ENCODE peak calls at places on chromosomes 12 and 14, in ten cellular contexts. L, X, A, F, V, P, Q, C, G and Y are unnamed samples.

GRCh38 chr14:84128025-84128424 is 1401.9 kb upstream of the FLRT2 start:
- DNase-seq in L (no peak), X (no peak), A (no peak), F (no peak), V (peak; percentile 27), P (no peak), Q (no peak), C (no peak), G (no peak), Y (no peak)

GRCh38 chr14:64673748-64674147 is 30.5 kb upstream of the PLEKHG3 start:
- DNase-seq in L (no peak), X (no peak), A (no peak), F (no peak), V (no peak), P (no peak), Q (no peak), C (no peak), G (no peak), Y (no peak)

GRCh38 chr12:57519758-57520007 is 631 bp downstream of the DDIT3 start:
- DNase-seq in L (peak; percentile 76), X (no peak), A (no peak), F (no peak), V (no peak), P (no peak), Q (no peak), C (peak; percentile 69), G (no peak), Y (no peak)

GRCh38 chr12:46303039-46303666 is 34.3 kb upstream of the SLC38A1 start:
- DNase-seq in L (no peak), X (no peak), A (peak; percentile 57), F (peak; percentile 41), V (peak; percentile 60), P (peak; percentile 81), Q (no peak), C (no peak), G (peak; percentile 39), Y (peak; percentile 57)

GRCh38 chr14:23626946-23627345 is 9.2 kb upstream of the DHRS2 start:
- DNase-seq in L (no peak), X (peak; percentile 2), A (no peak), F (no peak), V (no peak), P (no peak), Q (no peak), C (no peak), G (no peak), Y (no peak)

GRCh38 chr14:105538481-105539049 is 12.2 kb downstream of the TMEM121 start:
- DNase-seq in L (no peak), X (no peak), A (no peak), F (no peak), V (no peak), P (no peak), Q (no peak), C (no peak), G (no peak), Y (no peak)

GRCh38 chr14:96255501-96256366 is at the start of gene BDKRB1:
- DNase-seq in L (no peak), X (no peak), A (no peak), F (no peak), V (peak; percentile 29), P (no peak), Q (no peak), C (no peak), G (no peak), Y (no peak)

GRCh38 chr12:119204137-119204536 is 25.4 kb downstream of the HSPB8 start:
- DNase-seq in L (no peak), X (peak; percentile 66), A (no peak), F (no peak), V (no peak), P (no peak), Q (no peak), C (no peak), G (no peak), Y (no peak)

GRCh38 chr14:36702484-36702883 is 40.8 kb downstream of the PAX9 start:
- DNase-seq in L (no peak), X (no peak), A (no peak), F (no peak), V (no peak), P (no peak), Q (no peak), C (no peak), G (no peak), Y (no peak)

GRCh38 chr14:32028599-32028998 is 48.5 kb upstream of the ARHGAP5 start:
- DNase-seq in L (no peak), X (no peak), A (no peak), F (no peak), V (peak; percentile 70), P (no peak), Q (no peak), C (no peak), G (no peak), Y (no peak)

DNA sequence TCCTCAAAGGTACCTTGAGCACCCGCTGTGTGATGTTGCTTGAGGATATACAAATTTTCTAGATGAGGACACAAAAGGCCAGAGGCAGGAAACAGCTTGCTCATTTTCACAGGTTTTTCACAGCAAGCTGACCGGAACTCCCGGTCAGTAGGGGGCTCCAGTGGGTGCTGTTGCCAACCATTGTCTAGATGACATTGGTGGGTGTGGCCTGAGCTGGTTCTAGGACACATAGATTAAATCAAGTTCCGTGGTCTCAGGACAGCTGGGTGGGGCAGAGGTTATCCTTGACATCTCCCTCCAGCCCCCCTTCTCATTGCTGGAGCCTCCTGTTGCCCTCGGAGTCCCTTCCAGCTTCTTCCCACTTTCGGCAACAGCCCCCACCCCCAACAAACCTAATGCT is 153.6 kb upstream of the FKBP4 start:
- DNase-seq in L (peak; percentile 56), X (no peak), A (peak; percentile 41), F (peak; percentile 17), V (peak; percentile 10), P (peak; percentile 80), Q (no peak), C (no peak), G (peak; percentile 45), Y (no peak)
- H3K27ac ChIP-seq in L (no peak overlapping the region), X (no peak overlapping the region), A (no peak overlapping the region), F (peak overlapping the region; percentile 36), V (no peak overlapping the region), P (no peak overlapping the region), Q (peak overlapping the region; percentile 85), C (no peak overlapping the region), G (peak overlapping the region; percentile 80), Y (no peak overlapping the region)

DNA sequence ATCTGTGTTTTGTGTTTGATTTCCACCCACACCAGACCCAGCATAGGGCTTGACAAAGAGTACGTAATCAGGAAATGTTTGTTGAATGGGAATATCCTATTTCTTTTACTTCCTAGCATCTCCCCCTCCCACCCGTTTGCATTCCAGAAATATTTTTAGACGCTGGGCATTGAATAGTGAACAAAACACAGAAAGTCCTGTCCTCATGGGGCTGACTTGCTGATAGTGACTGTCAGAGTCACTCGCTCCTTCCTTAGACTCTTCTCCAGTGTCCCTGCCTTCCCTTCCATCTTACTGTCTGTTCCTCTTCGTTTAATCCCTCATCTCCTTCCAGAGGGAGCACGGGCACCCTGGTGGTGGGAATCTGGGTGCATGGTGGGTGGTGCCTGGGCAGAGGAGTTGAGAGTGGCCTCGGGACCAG is 53.6 kb downstream of the SLC25A47 start:
- DNase-seq in L (peak; percentile 65), X (no peak), A (no peak), F (no peak), V (peak; percentile 58), P (peak; percentile 51), Q (no peak), C (no peak), G (peak; percentile 61), Y (peak; percentile 54)
- TF ChIP-seq CTCF in L (peak; percentile 24), X (no peak), A (no peak), F (no peak), V (peak; percentile 43), P (no peak), Q (no peak), C (no peak), G (no peak), Y (no peak)

DNA sequence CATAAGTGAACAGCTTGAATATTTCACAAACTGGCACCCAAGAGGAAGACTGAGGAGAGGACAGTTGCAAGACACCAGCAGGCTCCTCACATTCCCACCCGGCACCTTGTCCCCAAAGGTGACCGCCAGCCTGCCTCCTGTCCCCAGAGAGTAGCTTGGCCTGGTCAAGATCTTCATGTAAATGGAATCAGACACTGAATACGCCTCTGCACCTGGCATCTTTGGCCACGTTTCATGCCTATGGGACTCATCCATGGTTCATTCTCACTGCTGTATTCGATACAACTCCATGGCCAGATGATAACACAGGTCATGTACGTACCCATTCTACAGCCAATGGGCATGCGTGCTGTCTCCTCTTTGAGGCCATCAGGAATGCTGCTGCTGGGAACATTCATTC is 60.8 kb downstream of the ITPK1 start:
- DNase-seq in L (no peak), X (no peak), A (no peak), F (no peak), V (no peak), P (no peak), Q (no peak), C (no peak), G (no peak), Y (no peak)
- H3K4me1 ChIP-seq in L (peaks cover 20% of the 10 kb centered on the region), X (no peaks in the 10 kb centered on the region), A (no peaks in the 10 kb centered on the region), F (peaks cover 5% of the 10 kb centered on the region), V (peaks cover 24% of the 10 kb centered on the region), P (peaks cover 36% of the 10 kb centered on the region), Q (peaks cover 36% of the 10 kb centered on the region), C (peaks cover 16% of the 10 kb centered on the region), G (peaks cover 53% of the 10 kb centered on the region), Y (no peaks in the 10 kb centered on the region)

DNA sequence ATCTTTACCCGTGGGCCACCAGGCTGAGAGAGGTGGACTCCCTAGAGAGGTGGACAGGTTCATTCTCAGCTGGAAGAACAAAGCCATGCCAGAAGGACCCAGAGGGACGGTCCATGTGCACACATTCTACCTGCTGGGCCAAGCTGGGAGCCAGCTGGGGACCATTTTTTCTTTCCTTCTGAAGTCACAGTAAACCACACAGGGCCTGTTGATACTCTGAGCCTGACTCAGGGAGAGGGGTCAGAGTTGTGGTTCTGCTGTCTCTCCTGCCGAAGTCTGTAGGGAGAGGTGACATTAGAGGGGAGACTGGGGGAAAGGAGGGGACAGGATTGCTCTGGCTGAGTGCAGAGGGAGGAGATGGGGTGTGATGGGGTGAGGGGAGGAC is 148.6 kb downstream of the TSPAN9 start:
- DNase-seq in L (no peak), X (no peak), A (no peak), F (no peak), V (no peak), P (no peak), Q (no peak), C (no peak), G (no peak), Y (no peak)
- H3K27ac ChIP-seq in L (no peak overlapping the region), X (no peak overlapping the region), A (no peak overlapping the region), F (no peak overlapping the region), V (no peak overlapping the region), P (no peak overlapping the region), Q (peak overlapping the region; percentile 47), C (no peak overlapping the region), G (no peak overlapping the region), Y (peak overlapping the region; percentile 56)

DNA sequence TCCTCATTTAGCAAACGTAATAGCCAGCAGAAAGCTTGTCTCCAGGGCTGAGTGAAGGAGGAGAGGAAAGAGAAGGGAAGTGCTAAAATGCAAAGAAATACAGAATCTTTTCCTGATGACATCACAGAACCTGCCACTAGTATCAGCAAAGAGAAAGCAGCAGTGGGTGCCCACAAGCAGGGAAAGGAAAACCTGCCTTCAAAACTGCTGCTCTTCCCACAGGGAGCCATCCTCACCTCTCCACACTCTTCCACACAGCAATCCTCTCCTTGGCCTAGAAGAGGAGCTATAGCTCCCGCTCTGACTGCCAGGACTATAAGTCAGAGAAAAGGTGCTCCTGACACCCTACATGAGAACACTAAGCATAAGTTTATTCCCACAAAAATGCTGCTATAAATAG is 11.3 kb downstream of the MED13L start:
- DNase-seq in L (peak; percentile 43), X (no peak), A (no peak), F (no peak), V (no peak), P (peak; percentile 64), Q (no peak), C (no peak), G (peak; percentile 57), Y (peak; percentile 29)
- TF ChIP-seq CTCF in L (peak; percentile 35), X (no peak), A (no peak), F (no peak), V (no peak), P (peak; percentile 55), Q (no peak), C (no peak), G (peak; percentile 13), Y (peak; percentile 22)

GRCh38 chr12:64890873-64891468 is 66.5 kb downstream of the TBC1D30 start:
- DNase-seq in L (peak; percentile 79), X (no peak), A (peak; percentile 50), F (no peak), V (peak; percentile 88), P (peak; percentile 87), Q (no peak), C (no peak), G (peak; percentile 62), Y (peak; percentile 73)
- H3K4me1 ChIP-seq in L (no peaks in the 10 kb centered on the region), X (no peaks in the 10 kb centered on the region), A (no peaks in the 10 kb centered on the region), F (no peaks in the 10 kb centered on the region), V (peaks cover 51% of the 10 kb centered on the region), P (peaks cover 31% of the 10 kb centered on the region), Q (no peaks in the 10 kb centered on the region), C (no peaks in the 10 kb centered on the region), G (no peaks in the 10 kb centered on the region), Y (no peaks in the 10 kb centered on the region)